ENCODE peak calls at places on chromosomes 16 and 17, in seven cellular contexts. K is AG04450, Q is endothelial cell, M is cardiac muscle cell, I is heart left ventricle, R is body of pancreas, N is stomach. D is an unnamed sample.
A peak's percentile ranks its signal among the peaks of the same experiment; 100 is the strongest.

GRCh38 chr16:77359065-77359502 is 75.8 kb downstream of the ADAMTS18 start:
- DNase-seq in K (no peak), R (no peak), M (no peak), Q (no peak), N (no peak), I (no peak), D (no peak)

GRCh38 chr17:27782791-27783206 is 17.5 kb downstream of the NOS2 start:
- DNase-seq in R (no peak), I (no peak), K (no peak), M (no peak), Q (peak; percentile 42), N (no peak), D (no peak)

GRCh38 chr17:74012465-74012864 is 191.0 kb upstream of the RPL38 start:
- DNase-seq in M (no peak), R (no peak), K (no peak), N (no peak), I (no peak), Q (no peak), D (no peak)

GRCh38 chr16:9612267-9612666 is 520.8 kb downstream of the HAPSTR1 start:
- DNase-seq in M (no peak), Q (no peak), N (no peak), K (no peak), I (no peak), R (no peak), D (no peak)

GRCh38 chr16:2675714-2676113 is 6.6 kb upstream of the KCTD5 start:
- DNase-seq in R (no peak), K (no peak), N (no peak), I (no peak), M (no peak), Q (no peak), D (no peak)

GRCh38 chr16:85891033-85891775 is 7.8 kb upstream of the IRF8 start:
- DNase-seq in N (peak; percentile 41), Q (no peak), I (no peak), M (no peak), R (peak; percentile 30), K (no peak), D (no peak)

GRCh38 chr17:57406131-57406980 is 150.0 kb downstream of the MSI2 start:
- DNase-seq in I (no peak), Q (peak; percentile 11), M (peak; percentile 25), K (no peak), N (no peak), R (no peak), D (peak; percentile 47)

GRCh38 chr17:48374650-48375230 is 55.3 kb downstream of the SKAP1 start:
- DNase-seq in Q (peak; percentile 37), K (no peak), R (peak; percentile 42), I (no peak), M (peak; percentile 41), N (peak; percentile 43), D (no peak)

GRCh38 chr16:19699472-19699871 is 18.6 kb downstream of the KNOP1 start:
- DNase-seq in R (no peak), M (no peak), K (no peak), I (no peak), Q (no peak), N (no peak), D (no peak)

GRCh38 chr17:15490634-15491261 is 23.3 kb upstream of the CDRT4 start:
- DNase-seq in Q (peak; percentile 70), R (peak; percentile 23), M (peak; percentile 42), N (no peak), I (peak; percentile 50), K (no peak), D (peak; percentile 10)

GRCh38 chr17:47204722-47205418 is 4.3 kb upstream of the MYL4 start:
- DNase-seq in Q (no peak), R (no peak), I (peak; percentile 48), K (no peak), N (no peak), M (no peak), D (no peak)

GRCh38 chr17:32493581-32494513 is 7.1 kb downstream of the CDK5R1 start:
- DNase-seq in R (no peak), I (no peak), M (no peak), Q (no peak), N (no peak), K (no peak), D (no peak)

GRCh38 chr17:27489045-27489715 is 32.9 kb downstream of the KSR1 start:
- DNase-seq in M (no peak), N (peak; percentile 50), R (no peak), K (no peak), I (peak; percentile 59), Q (no peak), D (no peak)

GRCh38 chr17:41456206-41456605 is 11.0 kb downstream of the KRT32 start:
- DNase-seq in K (no peak), M (no peak), Q (no peak), N (no peak), I (no peak), R (no peak), D (no peak)
- TF ChIP-seq CTCF in K (no peak), M (peak; percentile 16), Q (no peak), N (no peak), I (peak; percentile 21), R (no peak), D (no peak)

GRCh38 chr17:36837616-36838272 is 99.5 kb upstream of the LHX1 start:
- DNase-seq in M (no peak), I (no peak), R (no peak), K (no peak), Q (no peak), N (no peak), D (peak; percentile 44)
- TF ChIP-seq CTCF in M (no peak), I (no peak), R (no peak), K (no peak), Q (no peak), N (no peak), D (no peak)

DNA sequence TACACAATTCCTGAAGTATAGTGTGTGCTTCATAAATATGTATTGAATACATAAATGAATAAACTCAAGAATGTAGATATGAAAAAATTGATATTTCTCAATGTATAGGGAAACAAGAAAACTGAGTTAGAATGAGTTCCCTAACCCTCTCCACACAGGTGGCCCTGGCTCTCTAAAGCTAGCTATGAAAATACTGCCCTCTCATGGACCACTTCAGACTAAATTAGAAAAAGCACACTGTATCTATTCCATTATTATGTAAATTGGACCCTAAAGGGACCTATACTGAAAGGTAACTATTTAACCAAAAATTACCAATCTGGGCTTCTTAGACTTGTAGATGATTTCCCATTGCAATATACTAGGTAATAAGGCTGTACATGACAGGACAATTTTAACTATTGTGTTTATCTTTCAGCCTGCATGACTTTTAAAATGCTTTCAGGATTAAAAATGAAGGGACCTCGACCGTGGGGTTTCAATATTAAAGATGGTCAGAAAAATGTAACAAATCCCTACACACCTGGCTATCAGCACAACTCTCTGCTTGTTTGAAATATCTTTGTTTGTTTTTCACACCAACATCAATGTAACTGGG is 672.5 kb upstream of the KIF2B start:
- DNase-seq in R (no peak), K (no peak), M (peak; percentile 33), I (no peak), N (no peak), Q (no peak), D (no peak)
- TF ChIP-seq CTCF in R (no peak), K (no peak), M (peak; percentile 32), I (peak; percentile 26), N (no peak), Q (no peak), D (peak; percentile 16)

DNA sequence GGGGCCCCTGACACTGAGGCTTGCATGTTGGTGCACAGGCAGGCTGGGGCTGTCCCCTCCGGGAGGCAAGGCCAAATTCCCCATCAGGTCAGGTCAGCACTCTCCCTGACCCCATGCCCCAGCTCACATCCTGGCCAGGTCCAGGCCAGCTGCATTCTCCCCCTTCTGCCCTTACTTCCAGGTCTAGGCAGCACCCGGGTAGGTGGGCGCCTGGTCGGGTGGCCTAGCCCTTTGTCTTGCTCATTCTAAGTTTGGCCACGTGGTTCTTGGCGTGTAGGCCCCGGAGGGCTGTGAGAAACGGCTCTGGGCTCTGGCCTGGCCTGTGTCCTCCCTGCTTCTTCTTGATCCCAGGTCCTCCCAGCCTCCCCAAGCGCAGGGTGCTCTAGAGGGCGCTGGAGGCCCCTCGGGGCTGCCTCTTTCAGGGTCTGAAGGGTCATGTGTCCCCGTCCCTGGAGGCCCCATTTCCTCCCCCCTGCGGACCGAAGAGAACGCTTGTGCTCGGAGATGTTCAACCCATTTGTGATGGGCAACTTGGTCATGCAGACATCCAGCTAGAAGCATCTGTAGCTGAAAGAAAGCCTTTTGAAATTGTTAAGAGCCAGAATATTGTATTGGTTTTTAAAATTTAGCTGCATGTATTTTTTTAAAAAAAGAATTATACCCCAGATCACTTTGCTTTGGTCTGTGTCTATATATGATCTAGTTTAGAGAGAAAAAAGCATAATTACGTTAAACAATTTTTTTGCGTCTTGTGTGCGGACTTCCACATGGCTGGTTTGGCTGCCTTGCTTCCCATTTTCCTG is 6.7 kb downstream of the BAHCC1 start:
- DNase-seq in I (no peak), R (peak; percentile 43), Q (no peak), M (peak; percentile 64), K (no peak), N (no peak), D (no peak)
- TF ChIP-seq CTCF in I (peak; percentile 45), R (no peak), Q (no peak), M (peak; percentile 50), K (peak; percentile 30), N (no peak), D (no peak)

DNA sequence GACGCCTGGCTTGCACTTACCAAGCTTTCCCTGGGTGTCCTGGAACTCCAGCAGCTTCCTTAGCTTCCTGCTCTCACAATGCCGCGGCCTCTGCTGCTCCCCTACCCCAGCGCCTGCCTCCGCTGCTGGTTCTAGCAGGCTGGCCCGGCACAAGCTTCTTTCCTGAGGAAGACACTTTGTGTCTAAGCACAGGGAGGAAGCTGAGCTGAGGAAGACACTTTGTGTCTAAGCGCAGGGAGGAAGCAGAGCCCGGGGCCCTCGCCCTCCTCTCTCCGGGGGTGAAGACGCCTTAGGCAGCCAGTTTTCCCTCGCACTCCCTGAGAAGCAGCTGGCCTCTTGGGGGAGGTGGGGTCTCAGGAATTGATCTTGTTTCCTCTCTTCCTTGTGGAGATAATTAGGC is 64.9 kb downstream of the PLD6 start:
- DNase-seq in K (no peak), I (no peak), N (no peak), R (no peak), M (no peak), Q (peak; percentile 64), D (no peak)
- TF ChIP-seq CTCF in K (no peak), I (no peak), N (no peak), R (no peak), M (no peak), Q (no peak), D (no peak)

GRCh38 chr17:38922538-38923291 is 2.7 kb upstream of the LASP1NB start:
- DNase-seq in Q (no peak), I (peak; percentile 82), K (no peak), M (no peak), R (peak; percentile 84), N (peak; percentile 73), D (no peak)
- TF ChIP-seq CTCF in Q (no peak), I (no peak), K (no peak), M (no peak), R (peak; percentile 17), N (no peak), D (no peak)

GRCh38 chr17:7014995-7015586 is 2.7 kb downstream of the RNASEK start:
- DNase-seq in Q (no peak), I (no peak), R (no peak), N (no peak), M (no peak), K (no peak), D (no peak)
- TF ChIP-seq CTCF in Q (peak; percentile 63), I (peak; percentile 17), R (no peak), N (no peak), M (no peak), K (no peak), D (no peak)

GRCh38 chr16:64047878-64048277 is 1074.0 kb downstream of the CDH11 start:
- DNase-seq in N (no peak), I (no peak), R (no peak), K (no peak), M (no peak), Q (no peak), D (no peak)

GRCh38 chr16:64047207-64047606 is 1074.7 kb downstream of the CDH11 start:
- DNase-seq in N (no peak), M (no peak), I (no peak), R (no peak), Q (no peak), K (no peak), D (no peak)

GRCh38 chr16:64051826-64052225 is 1070.0 kb downstream of the CDH11 start:
- DNase-seq in N (no peak), M (peak; percentile 47), R (no peak), I (no peak), Q (peak; percentile 10), K (no peak), D (no peak)
- TF ChIP-seq CTCF in N (no peak), M (peak; percentile 44), R (peak; percentile 17), I (peak; percentile 46), Q (no peak), K (peak; percentile 29), D (peak; percentile 31)

D was measured in nephron progenitor cell.